ENCODE peak calls at places on chromosomes 1 and 21, in ten cellular contexts. V is GM20000; K is EL; C is D721Med; B is HCT116; W is stomach; G is SHP77; U is HTR-8/SVneo; H is stimulated activated CD8-positive, alpha-beta memory T cell treated with anti-CD3 and anti-CD28 coated beads, Interleukin-2, amount 100 ng/mL, for 48 hours; M is DMS79. J is an unnamed sample.

GRCh38 chr1:161037661-161038522 is 872 bp downstream of the TSTD1 start:
- DNase-seq in V (no peak), K (no peak), C (no peak), B (no peak), W (no peak), G (no peak), U (no peak), H (no peak), M (peak; percentile 21), J (no peak)

GRCh38 chr1:148315081-148315811 is 163.2 kb upstream of the NBPF11 start:
- DNase-seq in V (peak; percentile 61), K (peak; percentile 61), C (no peak), B (no peak), W (no peak), G (no peak), U (no peak), H (no peak), M (no peak), J (no peak)

GRCh38 chr21:15850645-15851044 is 120.9 kb downstream of the USP25 start:
- DNase-seq in V (no peak), K (peak; percentile 68), C (no peak), B (no peak), W (no peak), G (no peak), U (peak; percentile 7), H (no peak), M (no peak), J (no peak)

GRCh38 chr1:152811671-152812070 is at the start of gene LCE1B:
- DNase-seq in V (no peak), K (no peak), C (no peak), B (no peak), W (no peak), G (no peak), U (no peak), H (no peak), M (no peak), J (no peak)

GRCh38 chr1:78619803-78620579 is at the start of gene IFI44L:
- DNase-seq in V (no peak), K (peak; percentile 78), C (no peak), B (no peak), W (peak; percentile 35), G (no peak), U (no peak), H (peak; percentile 11), M (no peak), J (no peak)

GRCh38 chr1:237197470-237198425 is 155.8 kb downstream of the RYR2 start:
- DNase-seq in V (no peak), K (no peak), C (no peak), B (no peak), W (no peak), G (no peak), U (no peak), H (no peak), M (no peak), J (peak; percentile 50)

GRCh38 chr1:166272851-166273250 is 106.0 kb upstream of the FAM78B start:
- DNase-seq in V (no peak), K (no peak), C (no peak), B (no peak), W (no peak), G (no peak), U (no peak), H (no peak), M (no peak), J (no peak)

GRCh38 chr1:167362638-167363037 is 142.0 kb downstream of the POU2F1 start:
- DNase-seq in V (no peak), K (no peak), C (no peak), B (no peak), W (no peak), G (no peak), U (no peak), H (no peak), M (no peak), J (no peak)

GRCh38 chr1:60637651-60638050 is 444.7 kb upstream of the NFIA start:
- DNase-seq in V (no peak), K (no peak), C (no peak), B (no peak), W (no peak), G (no peak), U (no peak), H (no peak), M (no peak), J (no peak)